ENCODE peak calls at places on chromosome 10, in seven cellular contexts. G is cardiac muscle cell, N is IMR-90, S is neural progenitor cell, Z is Panc1, K is uterus, C is SJSA1. M is an unnamed sample.

GRCh38 chr10:129466703-129467345 is at the start of gene MGMT:
- DNase-seq in G (peak; percentile 91), N (peak; percentile 76), S (peak; percentile 96), Z (peak; percentile 5), K (peak; percentile 95), C (peak; percentile 5), M (peak; percentile 80)

GRCh38 chr10:68208424-68209042 is 23.4 kb downstream of the ATOH7 start:
- DNase-seq in G (peak; percentile 80), N (peak; percentile 79), S (peak; percentile 86), Z (no peak), K (no peak), C (peak; percentile 70), M (peak; percentile 52)

GRCh38 chr10:61063035-61063434 is 119.0 kb upstream of the RHOBTB1 start:
- DNase-seq in G (no peak), N (no peak), S (no peak), Z (no peak), K (no peak), C (no peak), M (peak; percentile 42)

GRCh38 chr10:67861750-67862460 is 22.6 kb upstream of the SIRT1 start:
- DNase-seq in G (no peak), N (no peak), S (peak; percentile 17), Z (no peak), K (no peak), C (no peak), M (no peak)

GRCh38 chr10:98055875-98056516 is 25.6 kb upstream of the CRTAC1 start:
- DNase-seq in G (peak; percentile 83), N (peak; percentile 6), S (peak; percentile 83), Z (no peak), K (no peak), C (no peak), M (no peak)

GRCh38 chr10:62373995-62374861 is at the start of gene ZNF365:
- DNase-seq in G (peak; percentile 67), N (peak; percentile 47), S (peak; percentile 84), Z (no peak), K (no peak), C (peak; percentile 26), M (peak; percentile 79)

GRCh38 chr10:21278491-21279216 is 246.8 kb downstream of the SKIDA1 start:
- DNase-seq in G (peak; percentile 95), N (peak; percentile 90), S (peak; percentile 94), Z (peak; percentile 64), K (peak; percentile 91), C (peak; percentile 85), M (peak; percentile 73)

GRCh38 chr10:9254353-9254752 is 1199.9 kb downstream of the GATA3 start:
- DNase-seq in G (no peak), N (peak; percentile 64), S (no peak), Z (peak; percentile 7), K (no peak), C (no peak), M (no peak)

GRCh38 chr10:73095479-73096021 is 1.1 kb downstream of the P4HA1 start:
- DNase-seq in G (peak; percentile 80), N (peak; percentile 82), S (peak; percentile 77), Z (peak; percentile 39), K (peak; percentile 70), C (peak; percentile 76), M (peak; percentile 18)

GRCh38 chr10:33947563-33947962 is 613.1 kb upstream of the NRP1 start:
- DNase-seq in G (no peak), N (no peak), S (no peak), Z (no peak), K (no peak), C (no peak), M (no peak)

GRCh38 chr10:11157292-11158052 is 139.8 kb downstream of the CELF2 start:
- DNase-seq in G (no peak), N (no peak), S (no peak), Z (no peak), K (no peak), C (no peak), M (no peak)

GRCh38 chr10:33697016-33697415 is 362.5 kb upstream of the NRP1 start:
- DNase-seq in G (no peak), N (peak; percentile 25), S (no peak), Z (no peak), K (no peak), C (no peak), M (no peak)

GRCh38 chr10:114448897-114449296 is 44.6 kb upstream of the AFAP1L2 start:
- DNase-seq in G (no peak), N (no peak), S (no peak), Z (no peak), K (no peak), C (no peak), M (no peak)

GRCh38 chr10:99560277-99561126 is 27.8 kb downstream of the NKX2-3 start:
- DNase-seq in G (peak; percentile 90), N (peak; percentile 47), S (peak; percentile 88), Z (peak; percentile 28), K (peak; percentile 15), C (peak; percentile 48), M (peak; percentile 29)

GRCh38 chr10:75470901-75471300 is 39.5 kb downstream of the LRMDA start:
- DNase-seq in G (no peak), N (no peak), S (no peak), Z (no peak), K (peak; percentile 37), C (no peak), M (no peak)

GRCh38 chr10:75466886-75467285 is 35.5 kb downstream of the LRMDA start:
- DNase-seq in G (no peak), N (no peak), S (no peak), Z (no peak), K (peak; percentile 75), C (no peak), M (no peak)

GRCh38 chr10:75466016-75466415 is 34.6 kb downstream of the LRMDA start:
- DNase-seq in G (peak; percentile 2), N (no peak), S (no peak), Z (no peak), K (no peak), C (no peak), M (no peak)

GRCh38 chr10:75469018-75469616 is 37.7 kb downstream of the LRMDA start:
- DNase-seq in G (no peak), N (peak; percentile 84), S (no peak), Z (no peak), K (peak; percentile 85), C (no peak), M (no peak)

DNA sequence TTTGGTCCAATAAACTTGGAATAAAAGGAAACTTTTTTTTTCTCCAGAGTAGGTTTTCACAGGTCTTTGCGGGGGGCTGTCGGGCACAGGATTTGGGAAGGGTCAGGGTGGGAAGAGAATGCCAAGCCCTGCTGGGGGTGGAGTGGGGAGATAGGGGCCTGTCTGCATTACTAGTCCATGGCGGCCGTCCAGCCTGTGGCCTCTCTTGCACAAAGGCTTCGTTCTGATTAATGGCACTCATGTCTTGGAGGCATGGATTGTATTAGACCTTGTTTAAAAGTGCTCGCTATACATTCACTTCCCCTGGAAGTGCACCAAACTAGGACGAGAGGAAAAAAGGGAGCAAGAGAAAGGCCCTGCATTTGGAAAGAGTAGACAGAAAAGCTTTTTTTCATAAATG is 37.2 kb downstream of the LRMDA start:
- DNase-seq in G (no peak), N (no peak), S (no peak), Z (no peak), K (peak; percentile 51), C (no peak), M (no peak)
- H3K27ac ChIP-seq in G (no peak overlapping the region), N (peak overlapping the region; percentile 57), S (no peak overlapping the region), Z (no peak overlapping the region), K (peak overlapping the region; percentile 60), C (no peak overlapping the region), M (no peak overlapping the region)

GRCh38 chr10:26440091-26440445 is 1.9 kb downstream of the APBB1IP start:
- DNase-seq in G (no peak), N (no peak), S (no peak), Z (no peak), K (no peak), C (no peak), M (no peak)
- H3K27ac ChIP-seq in G (no peak overlapping the region), N (no peak overlapping the region), S (no peak overlapping the region), Z (no peak overlapping the region), K (no peak overlapping the region), C (no peak overlapping the region), M (no peak overlapping the region)

GRCh38 chr10:15344876-15345285 is 26.2 kb downstream of the FAM171A1 start:
- DNase-seq in G (no peak), N (peak; percentile 85), S (peak; percentile 33), Z (no peak), K (no peak), C (no peak), M (no peak)
- H3K27ac ChIP-seq in G (no peak overlapping the region), N (no peak overlapping the region), S (no peak overlapping the region), Z (peak overlapping the region; percentile 23), K (no peak overlapping the region), C (no peak overlapping the region), M (peak overlapping the region; percentile 82)

GRCh38 chr10:59303018-59303417 is 59.3 kb downstream of the FAM13C start:
- DNase-seq in G (no peak), N (no peak), S (no peak), Z (no peak), K (no peak), C (no peak), M (no peak)
- H3K27ac ChIP-seq in G (no peak overlapping the region), N (no peak overlapping the region), S (no peak overlapping the region), Z (no peak overlapping the region), K (no peak overlapping the region), C (no peak overlapping the region), M (peak overlapping the region; percentile 63)

GRCh38 chr10:88991900-88992237 is 1.3 kb downstream of the FAS start:
- DNase-seq in G (no peak), N (no peak), S (no peak), Z (no peak), K (no peak), C (no peak), M (no peak)

GRCh38 chr10:88995156-88995876 is 4.7 kb downstream of the FAS start:
- DNase-seq in G (no peak), N (no peak), S (no peak), Z (no peak), K (no peak), C (no peak), M (no peak)

GRCh38 chr10:88994034-88994433 is 3.4 kb downstream of the FAS start:
- DNase-seq in G (no peak), N (peak; percentile 29), S (peak; percentile 11), Z (no peak), K (no peak), C (peak; percentile 32), M (no peak)

GRCh38 chr10:88991161-88991899 is 732 bp downstream of the FAS start:
- DNase-seq in G (peak; percentile 79), N (peak; percentile 68), S (peak; percentile 82), Z (no peak), K (peak; percentile 85), C (peak; percentile 70), M (peak; percentile 21)

GRCh38 chr10:88992945-88993537 is 2.4 kb downstream of the FAS start:
- DNase-seq in G (no peak), N (peak; percentile 54), S (no peak), Z (no peak), K (no peak), C (peak; percentile 40), M (no peak)
- H3K27ac ChIP-seq in G (no peak overlapping the region), N (no peak overlapping the region), S (no peak overlapping the region), Z (peak overlapping the region; percentile 25), K (peak overlapping the region; percentile 99), C (no peak overlapping the region), M (no peak overlapping the region)

GRCh38 chr10:128027306-128027705 is 98.9 kb downstream of the MKI67 start:
- DNase-seq in G (peak; percentile 54), N (no peak), S (no peak), Z (no peak), K (no peak), C (no peak), M (no peak)
- H3K27ac ChIP-seq in G (no peak overlapping the region), N (no peak overlapping the region), S (no peak overlapping the region), Z (no peak overlapping the region), K (no peak overlapping the region), C (no peak overlapping the region), M (no peak overlapping the region)

GRCh38 chr10:131977323-131978096 is 4.2 kb downstream of the BNIP3 start:
- DNase-seq in G (no peak), N (no peak), S (no peak), Z (no peak), K (no peak), C (no peak), M (no peak)
- H3K27ac ChIP-seq in G (no peak overlapping the region), N (no peak overlapping the region), S (no peak overlapping the region), Z (no peak overlapping the region), K (no peak overlapping the region), C (no peak overlapping the region), M (no peak overlapping the region)